ENCODE peak calls at places on chromosomes 16 and 17, in eight cellular contexts. One of them, this sample, is unnamed.

GRCh38 chr17:63430223-63430622 is 15.9 kb downstream of the CYB561 start:
- DNase-seq in nephron progenitor cell: no peak
- DNase-seq in psoas muscle: no peak
- DNase-seq in HFF-Myc: no peak
- DNase-seq in cardiac fibroblast: no peak
- DNase-seq in choroid plexus epithelial cell: no peak
- DNase-seq in progenitor cell of endocrine pancreas: no peak
- DNase-seq in heart left ventricle: no peak
- DNase-seq in this sample: no peak

GRCh38 chr17:72927146-72927545 is 165.3 kb downstream of the SLC39A11 start:
- DNase-seq in psoas muscle: no peak
- DNase-seq in nephron progenitor cell: no peak
- DNase-seq in HFF-Myc: no peak
- DNase-seq in cardiac fibroblast: no peak
- DNase-seq in heart left ventricle: no peak
- DNase-seq in progenitor cell of endocrine pancreas: no peak
- DNase-seq in choroid plexus epithelial cell: no peak
- DNase-seq in this sample: no peak

GRCh38 chr16:72199938-72200337 is 28.0 kb upstream of the PMFBP1 start:
- DNase-seq in cardiac fibroblast: no peak
- DNase-seq in psoas muscle: no peak
- DNase-seq in choroid plexus epithelial cell: no peak
- DNase-seq in progenitor cell of endocrine pancreas: no peak
- DNase-seq in HFF-Myc: no peak
- DNase-seq in nephron progenitor cell: no peak
- DNase-seq in heart left ventricle: no peak
- DNase-seq in this sample: no peak

GRCh38 chr16:88941933-88942909 is 34.8 kb downstream of the CBFA2T3 start:
- DNase-seq in choroid plexus epithelial cell: peak
- DNase-seq in cardiac fibroblast: peak
- DNase-seq in HFF-Myc: no peak
- DNase-seq in psoas muscle: peak
- DNase-seq in progenitor cell of endocrine pancreas: peak
- DNase-seq in heart left ventricle: peak
- DNase-seq in nephron progenitor cell: peak
- DNase-seq in this sample: peak

GRCh38 chr16:2229602-2230250 is 6.3 kb downstream of the E4F1 start:
- DNase-seq in nephron progenitor cell: no peak
- DNase-seq in heart left ventricle: no peak
- DNase-seq in progenitor cell of endocrine pancreas: no peak
- DNase-seq in cardiac fibroblast: no peak
- DNase-seq in HFF-Myc: no peak
- DNase-seq in choroid plexus epithelial cell: no peak
- DNase-seq in psoas muscle: no peak
- DNase-seq in this sample: no peak

GRCh38 chr17:62617894-62618472 is 9.5 kb upstream of the MRC2 start:
- DNase-seq in nephron progenitor cell: no peak
- DNase-seq in choroid plexus epithelial cell: peak
- DNase-seq in HFF-Myc: peak
- DNase-seq in cardiac fibroblast: no peak
- DNase-seq in progenitor cell of endocrine pancreas: no peak
- DNase-seq in heart left ventricle: no peak
- DNase-seq in psoas muscle: no peak
- DNase-seq in this sample: no peak

GRCh38 chr17:65198653-65199382 is 61.6 kb downstream of the RGS9 start:
- DNase-seq in HFF-Myc: no peak
- DNase-seq in choroid plexus epithelial cell: peak
- DNase-seq in progenitor cell of endocrine pancreas: no peak
- DNase-seq in cardiac fibroblast: peak
- DNase-seq in heart left ventricle: no peak
- DNase-seq in psoas muscle: no peak
- DNase-seq in nephron progenitor cell: peak
- DNase-seq in this sample: no peak

GRCh38 chr16:50185005-50185505 is 31.9 kb downstream of the TENT4B start:
- DNase-seq in progenitor cell of endocrine pancreas: no peak
- DNase-seq in cardiac fibroblast: peak
- DNase-seq in HFF-Myc: no peak
- DNase-seq in heart left ventricle: no peak
- DNase-seq in psoas muscle: no peak
- DNase-seq in nephron progenitor cell: no peak
- DNase-seq in choroid plexus epithelial cell: peak
- DNase-seq in this sample: no peak

GRCh38 chr16:4113358-4114256 is 2.6 kb downstream of the ADCY9 start:
- DNase-seq in heart left ventricle: no peak
- DNase-seq in choroid plexus epithelial cell: no peak
- DNase-seq in psoas muscle: no peak
- DNase-seq in nephron progenitor cell: no peak
- DNase-seq in progenitor cell of endocrine pancreas: no peak
- DNase-seq in cardiac fibroblast: no peak
- DNase-seq in HFF-Myc: no peak
- DNase-seq in this sample: no peak

GRCh38 chr17:39177256-39177655 is 11.3 kb upstream of the ARL5C start:
- DNase-seq in psoas muscle: no peak
- DNase-seq in cardiac fibroblast: no peak
- DNase-seq in HFF-Myc: no peak
- DNase-seq in choroid plexus epithelial cell: no peak
- DNase-seq in progenitor cell of endocrine pancreas: no peak
- DNase-seq in heart left ventricle: no peak
- DNase-seq in nephron progenitor cell: peak
- DNase-seq in this sample: no peak

GRCh38 chr16:50548659-50549560 is 714 bp downstream of the NKD1 start:
- DNase-seq in HFF-Myc: no peak
- DNase-seq in psoas muscle: no peak
- DNase-seq in choroid plexus epithelial cell: peak
- DNase-seq in cardiac fibroblast: no peak
- DNase-seq in progenitor cell of endocrine pancreas: no peak
- DNase-seq in nephron progenitor cell: peak
- DNase-seq in heart left ventricle: no peak
- DNase-seq in this sample: peak

GRCh38 chr17:7842950-7843535 is 9.0 kb downstream of the KDM6B start:
- DNase-seq in cardiac fibroblast: peak
- DNase-seq in heart left ventricle: peak
- DNase-seq in nephron progenitor cell: no peak
- DNase-seq in HFF-Myc: no peak
- DNase-seq in progenitor cell of endocrine pancreas: no peak
- DNase-seq in choroid plexus epithelial cell: peak
- DNase-seq in psoas muscle: peak
- DNase-seq in this sample: peak

GRCh38 chr17:7549401-7550055 is 670 bp downstream of the TNFSF12 start:
- DNase-seq in cardiac fibroblast: no peak
- DNase-seq in progenitor cell of endocrine pancreas: no peak
- DNase-seq in choroid plexus epithelial cell: no peak
- DNase-seq in HFF-Myc: no peak
- DNase-seq in nephron progenitor cell: no peak
- DNase-seq in psoas muscle: no peak
- DNase-seq in heart left ventricle: no peak
- DNase-seq in this sample: no peak

GRCh38 chr17:28405632-28406477 is at the start of gene SLC46A1:
- DNase-seq in choroid plexus epithelial cell: peak
- DNase-seq in HFF-Myc: no peak
- DNase-seq in heart left ventricle: peak
- DNase-seq in cardiac fibroblast: peak
- DNase-seq in nephron progenitor cell: peak
- DNase-seq in progenitor cell of endocrine pancreas: peak
- DNase-seq in psoas muscle: peak
- DNase-seq in this sample: peak

GRCh38 chr17:18231156-18231555 is 5.7 kb downstream of the LLGL1 start:
- DNase-seq in psoas muscle: no peak
- DNase-seq in choroid plexus epithelial cell: no peak
- DNase-seq in HFF-Myc: no peak
- DNase-seq in heart left ventricle: no peak
- DNase-seq in cardiac fibroblast: no peak
- DNase-seq in progenitor cell of endocrine pancreas: no peak
- DNase-seq in nephron progenitor cell: peak
- DNase-seq in this sample: no peak

GRCh38 chr17:429589-429988 is 77.0 kb upstream of the RPH3AL start:
- DNase-seq in choroid plexus epithelial cell: no peak
- DNase-seq in heart left ventricle: no peak
- DNase-seq in nephron progenitor cell: no peak
- DNase-seq in cardiac fibroblast: no peak
- DNase-seq in HFF-Myc: no peak
- DNase-seq in psoas muscle: no peak
- DNase-seq in progenitor cell of endocrine pancreas: no peak
- DNase-seq in this sample: no peak

GRCh38 chr17:8444506-8444905 is 8.8 kb downstream of the NDEL1 start:
- DNase-seq in psoas muscle: no peak
- DNase-seq in heart left ventricle: no peak
- DNase-seq in nephron progenitor cell: no peak
- DNase-seq in choroid plexus epithelial cell: no peak
- DNase-seq in cardiac fibroblast: no peak
- DNase-seq in progenitor cell of endocrine pancreas: no peak
- DNase-seq in HFF-Myc: no peak
- DNase-seq in this sample: no peak

GRCh38 chr17:50559674-50560184 is 786 bp upstream of the CACNA1G start:
- DNase-seq in progenitor cell of endocrine pancreas: no peak
- DNase-seq in HFF-Myc: no peak
- DNase-seq in psoas muscle: peak
- DNase-seq in nephron progenitor cell: peak
- DNase-seq in choroid plexus epithelial cell: peak
- DNase-seq in heart left ventricle: no peak
- DNase-seq in cardiac fibroblast: peak
- DNase-seq in this sample: peak

GRCh38 chr16:88993006-88993787 is 16.2 kb upstream of the CBFA2T3 start:
- DNase-seq in heart left ventricle: no peak
- DNase-seq in cardiac fibroblast: no peak
- DNase-seq in nephron progenitor cell: no peak
- DNase-seq in HFF-Myc: no peak
- DNase-seq in choroid plexus epithelial cell: no peak
- DNase-seq in psoas muscle: no peak
- DNase-seq in progenitor cell of endocrine pancreas: no peak
- DNase-seq in this sample: no peak

GRCh38 chr16:17245727-17246576 is 224.8 kb downstream of the XYLT1 start:
- DNase-seq in progenitor cell of endocrine pancreas: no peak
- DNase-seq in psoas muscle: no peak
- DNase-seq in nephron progenitor cell: no peak
- DNase-seq in heart left ventricle: no peak
- DNase-seq in HFF-Myc: no peak
- DNase-seq in cardiac fibroblast: no peak
- DNase-seq in choroid plexus epithelial cell: no peak
- DNase-seq in this sample: no peak
- TF ChIP-seq CTCF in progenitor cell of endocrine pancreas: no peak
- TF ChIP-seq CTCF in psoas muscle: no peak
- TF ChIP-seq CTCF in nephron progenitor cell: no peak
- TF ChIP-seq CTCF in heart left ventricle: no peak
- TF ChIP-seq CTCF in HFF-Myc: no peak
- TF ChIP-seq CTCF in cardiac fibroblast: no peak
- TF ChIP-seq CTCF in choroid plexus epithelial cell: no peak
- TF ChIP-seq CTCF in this sample: no peak

GRCh38 chr16:15888072-15888976 is at the start of gene CEP20:
- DNase-seq in HFF-Myc: peak
- DNase-seq in progenitor cell of endocrine pancreas: peak
- DNase-seq in heart left ventricle: peak
- DNase-seq in psoas muscle: peak
- DNase-seq in choroid plexus epithelial cell: peak
- DNase-seq in cardiac fibroblast: peak
- DNase-seq in nephron progenitor cell: peak
- DNase-seq in this sample: peak
- TF ChIP-seq CTCF in HFF-Myc: peak
- TF ChIP-seq CTCF in progenitor cell of endocrine pancreas: no peak
- TF ChIP-seq CTCF in heart left ventricle: peak
- TF ChIP-seq CTCF in psoas muscle: no peak
- TF ChIP-seq CTCF in choroid plexus epithelial cell: peak
- TF ChIP-seq CTCF in cardiac fibroblast: no peak
- TF ChIP-seq CTCF in nephron progenitor cell: no peak
- TF ChIP-seq CTCF in this sample: no peak

GRCh38 chr16:66551788-66552287 is 538 bp upstream of the CKLF start:
- DNase-seq in progenitor cell of endocrine pancreas: no peak
- DNase-seq in cardiac fibroblast: no peak
- DNase-seq in HFF-Myc: no peak
- DNase-seq in heart left ventricle: no peak
- DNase-seq in choroid plexus epithelial cell: no peak
- DNase-seq in nephron progenitor cell: no peak
- DNase-seq in psoas muscle: no peak
- DNase-seq in this sample: no peak
- TF ChIP-seq CTCF in progenitor cell of endocrine pancreas: no peak
- TF ChIP-seq CTCF in cardiac fibroblast: no peak
- TF ChIP-seq CTCF in HFF-Myc: no peak
- TF ChIP-seq CTCF in heart left ventricle: no peak
- TF ChIP-seq CTCF in choroid plexus epithelial cell: no peak
- TF ChIP-seq CTCF in nephron progenitor cell: no peak
- TF ChIP-seq CTCF in psoas muscle: no peak
- TF ChIP-seq CTCF in this sample: no peak

GRCh38 chr17:44400226-44400847 is 10.9 kb upstream of the ITGA2B start:
- DNase-seq in cardiac fibroblast: peak
- DNase-seq in choroid plexus epithelial cell: peak
- DNase-seq in psoas muscle: no peak
- DNase-seq in nephron progenitor cell: no peak
- DNase-seq in heart left ventricle: no peak
- DNase-seq in progenitor cell of endocrine pancreas: no peak
- DNase-seq in HFF-Myc: no peak
- DNase-seq in this sample: no peak
- TF ChIP-seq CTCF in cardiac fibroblast: peak
- TF ChIP-seq CTCF in choroid plexus epithelial cell: peak
- TF ChIP-seq CTCF in psoas muscle: peak
- TF ChIP-seq CTCF in nephron progenitor cell: peak
- TF ChIP-seq CTCF in heart left ventricle: peak
- TF ChIP-seq CTCF in progenitor cell of endocrine pancreas: peak
- TF ChIP-seq CTCF in HFF-Myc: peak
- TF ChIP-seq CTCF in this sample: peak

GRCh38 chr17:21291357-21291756 is 6.8 kb downstream of the MAP2K3 start:
- DNase-seq in choroid plexus epithelial cell: no peak
- DNase-seq in cardiac fibroblast: no peak
- DNase-seq in nephron progenitor cell: no peak
- DNase-seq in progenitor cell of endocrine pancreas: no peak
- DNase-seq in psoas muscle: peak
- DNase-seq in heart left ventricle: no peak
- DNase-seq in HFF-Myc: no peak
- DNase-seq in this sample: no peak
- TF ChIP-seq CTCF in choroid plexus epithelial cell: no peak
- TF ChIP-seq CTCF in cardiac fibroblast: no peak
- TF ChIP-seq CTCF in nephron progenitor cell: no peak
- TF ChIP-seq CTCF in progenitor cell of endocrine pancreas: no peak
- TF ChIP-seq CTCF in psoas muscle: no peak
- TF ChIP-seq CTCF in heart left ventricle: no peak
- TF ChIP-seq CTCF in HFF-Myc: no peak
- TF ChIP-seq CTCF in this sample: no peak